ENCODE peak calls at places on chromosomes 6 and 20, in four cellular contexts. B, M, T and X are unnamed samples.

GRCh38 chr6:107080036-107080435 is 35.3 kb downstream of the BEND3 start:
- DNase-seq in B (no peak), M (no peak), T (no peak), X (peak)

GRCh38 chr20:48752963-48753362 is 74.8 kb downstream of the PREX1 start:
- DNase-seq in B (no peak), T (no peak), M (no peak), X (no peak)

GRCh38 chr6:106444777-106445507 is 84.4 kb downstream of the CRYBG1 start:
- DNase-seq in T (peak), M (peak), B (peak), X (no peak)

GRCh38 chr6:105301072-105301503 is 101.8 kb downstream of the PREP start:
- DNase-seq in M (no peak), B (no peak), T (no peak), X (no peak)

GRCh38 chr6:34247481-34248197 is 1.2 kb downstream of the SMIM29 start:
- DNase-seq in B (no peak), M (no peak), T (peak), X (no peak)

GRCh38 chr20:62501801-62502495 is 26.2 kb upstream of the GATA5 start:
- DNase-seq in B (peak), T (no peak), M (no peak), X (no peak)

GRCh38 chr6:119215309-119215708 is 134.3 kb downstream of the MAN1A1 start:
- DNase-seq in M (no peak), T (no peak), B (no peak), X (no peak)

GRCh38 chr20:34089655-34090324 is 22.3 kb downstream of the EIF2S2 start:
- DNase-seq in M (no peak), B (no peak), T (no peak), X (no peak)

GRCh38 chr6:135488023-135488422 is 9.5 kb downstream of the AHI1 start:
- DNase-seq in M (no peak), T (no peak), B (no peak), X (no peak)

GRCh38 chr6:50602191-50602810 is 111.0 kb upstream of the TFAP2D start:
- DNase-seq in T (peak), B (no peak), M (peak), X (no peak)

GRCh38 chr6:83884523-83884922 is 25.0 kb downstream of the CYB5R4 start:
- DNase-seq in M (peak), T (peak), B (peak), X (no peak)

GRCh38 chr20:23548408-23548807 is 19.9 kb downstream of the CST9L start:
- DNase-seq in T (no peak), M (no peak), B (no peak), X (no peak)

GRCh38 chr20:55386686-55387085 is 618.6 kb downstream of the CBLN4 start:
- DNase-seq in B (no peak), M (no peak), T (no peak), X (no peak)

GRCh38 chr6:125375013-125375412 is 73.2 kb upstream of the HDDC2 start:
- DNase-seq in B (no peak), T (no peak), M (no peak), X (no peak)

GRCh38 chr6:93829009-93829408 is 409.6 kb upstream of the EPHA7 start:
- DNase-seq in M (no peak), B (no peak), T (no peak), X (no peak)

GRCh38 chr6:84685983-84686584 is 78.3 kb downstream of the TBX18 start:
- DNase-seq in T (peak), M (peak), B (no peak), X (peak)

GRCh38 chr6:449057-449430 is 57.5 kb downstream of the IRF4 start:
- DNase-seq in T (no peak), M (no peak), B (no peak), X (no peak)

GRCh38 chr20:64113796-64114355 is 6.5 kb upstream of the NPBWR2 start:
- DNase-seq in M (peak), B (no peak), T (no peak), X (no peak)

GRCh38 chr20:1326031-1326930 is 2.7 kb downstream of the SDCBP2 start:
- DNase-seq in M (no peak), T (no peak), B (no peak), X (no peak)

GRCh38 chr6:104736545-104736944 is 123.2 kb downstream of the HACE1 start:
- DNase-seq in M (no peak), B (no peak), T (no peak), X (no peak)

GRCh38 chr6:121619013-121619412 is 183.6 kb downstream of the GJA1 start:
- DNase-seq in T (no peak), M (no peak), B (no peak), X (peak)

GRCh38 chr6:52994789-52995078 is 350 bp downstream of the GSTA4 start:
- DNase-seq in T (peak), B (no peak), M (peak), X (peak)

GRCh38 chr6:41939091-41939847 is 2.3 kb downstream of the CCND3 start:
- DNase-seq in B (no peak), T (peak), M (no peak), X (peak)
- TF ChIP-seq USF1 in B (no peak), T (no peak), M (no peak), X (no peak)

GRCh38 chr6:100175814-100176275 is 181.8 kb upstream of the MCHR2 start:
- DNase-seq in M (no peak), T (no peak), B (no peak), X (no peak)
- TF ChIP-seq USF1 in M (no peak), T (no peak), B (no peak), X (no peak)

DNA sequence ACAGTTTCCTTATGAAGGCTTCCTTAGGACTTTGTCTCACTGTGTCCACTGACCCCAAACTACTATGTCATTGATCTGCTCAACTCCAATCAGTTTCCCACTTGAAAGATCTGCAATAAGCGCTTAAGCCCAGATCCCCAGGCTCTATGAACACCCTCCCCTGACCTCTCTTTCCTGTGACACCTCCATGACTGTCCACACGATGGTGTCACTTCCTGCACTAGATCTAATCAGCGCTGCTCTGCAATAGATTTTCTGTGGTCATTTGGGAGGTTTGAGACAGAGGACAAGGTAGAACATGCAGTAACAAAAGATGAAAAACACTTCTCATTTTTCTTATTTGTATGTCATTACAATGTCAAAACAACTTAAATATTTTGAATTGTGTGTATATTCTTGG is 304.6 kb upstream of the AGPAT4 start:
- DNase-seq in M (no peak), T (no peak), B (no peak), X (no peak)
- TF ChIP-seq USF1 in M (no peak), T (no peak), B (no peak), X (no peak)

GRCh38 chr6:3346476-3346875 is 87.7 kb downstream of the PSMG4 start:
- DNase-seq in M (no peak), T (no peak), B (no peak), X (no peak)

GRCh38 chr6:3345836-3346235 is 87.1 kb downstream of the PSMG4 start:
- DNase-seq in B (no peak), M (no peak), T (no peak), X (no peak)

GRCh38 chr6:3347826-3348225 is 89.1 kb downstream of the PSMG4 start:
- DNase-seq in B (no peak), T (peak), M (no peak), X (no peak)

GRCh38 chr6:3348821-3349220 is 90.1 kb downstream of the PSMG4 start:
- DNase-seq in B (no peak), T (no peak), M (no peak), X (no peak)

GRCh38 chr6:3347237-3347636 is 88.5 kb downstream of the PSMG4 start:
- DNase-seq in T (peak), M (no peak), B (no peak), X (no peak)
- TF ChIP-seq USF1 in T (no peak), M (no peak), B (no peak), X (no peak)

DNA sequence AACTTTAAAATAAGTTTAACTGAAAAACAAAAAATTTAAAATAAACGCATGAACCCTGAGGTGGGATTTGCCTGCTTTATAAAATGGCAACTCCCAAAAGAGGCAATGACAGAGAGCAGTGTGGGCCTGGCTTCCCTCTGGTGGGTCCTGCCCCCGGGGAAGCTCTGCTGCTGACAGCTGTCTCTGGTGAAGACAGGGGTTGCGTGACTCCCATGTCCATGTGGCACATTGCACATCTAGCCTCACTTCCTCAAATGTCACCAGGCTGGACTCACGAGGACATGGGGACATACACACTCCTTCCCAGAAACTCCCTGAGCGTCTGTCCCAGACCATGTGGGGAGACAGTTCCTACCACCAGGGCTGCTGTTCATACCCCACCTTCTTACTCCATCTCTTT is 66.2 kb downstream of the ABHD12 start:
- DNase-seq in B (no peak), M (no peak), T (no peak), X (no peak)
- TF ChIP-seq USF1 in B (no peak), M (no peak), T (no peak), X (no peak)

GRCh38 chr6:6825986-6826901 is 237.7 kb downstream of the LY86 start:
- DNase-seq in M (peak), B (peak), T (no peak), X (no peak)
- TF ChIP-seq USF1 in M (no peak), B (no peak), T (peak), X (no peak)

GRCh38 chr6:88517737-88518136 is 351.6 kb upstream of the CNR1 start:
- DNase-seq in B (no peak), T (no peak), M (no peak), X (no peak)

GRCh38 chr6:88519227-88520019 is 353.3 kb upstream of the CNR1 start:
- DNase-seq in B (no peak), T (no peak), M (no peak), X (no peak)

GRCh38 chr6:88520020-88520338 is 353.8 kb upstream of the CNR1 start:
- DNase-seq in T (no peak), M (no peak), B (no peak), X (no peak)

DNA sequence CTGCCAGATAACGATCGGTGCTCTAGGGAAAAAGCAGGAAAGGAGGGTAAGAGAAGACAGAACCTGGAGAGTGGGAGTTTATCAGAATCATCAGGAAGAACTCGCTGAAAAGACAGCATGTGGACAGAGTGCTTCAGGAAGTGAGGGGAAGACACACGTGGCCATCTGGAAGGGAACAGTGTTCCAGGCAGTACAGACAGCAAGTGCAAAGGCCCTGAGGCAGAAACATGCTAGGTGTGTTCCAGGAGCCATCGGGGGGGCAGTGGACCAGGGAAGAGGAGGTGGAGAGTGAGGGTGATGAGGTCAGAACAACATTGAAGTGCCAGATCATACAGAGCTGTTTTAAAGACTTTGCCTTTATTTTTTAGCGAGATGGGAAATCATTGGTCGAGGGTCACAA is 354.3 kb upstream of the CNR1 start:
- DNase-seq in M (peak), T (no peak), B (no peak), X (no peak)
- TF ChIP-seq USF1 in M (no peak), T (no peak), B (no peak), X (no peak)

GRCh38 chr20:51678041-51678697 is 90.0 kb downstream of the ATP9A start:
- DNase-seq in M (peak), T (no peak), B (no peak), X (no peak)
- TF ChIP-seq USF1 in M (no peak), T (no peak), B (no peak), X (no peak)

DNA sequence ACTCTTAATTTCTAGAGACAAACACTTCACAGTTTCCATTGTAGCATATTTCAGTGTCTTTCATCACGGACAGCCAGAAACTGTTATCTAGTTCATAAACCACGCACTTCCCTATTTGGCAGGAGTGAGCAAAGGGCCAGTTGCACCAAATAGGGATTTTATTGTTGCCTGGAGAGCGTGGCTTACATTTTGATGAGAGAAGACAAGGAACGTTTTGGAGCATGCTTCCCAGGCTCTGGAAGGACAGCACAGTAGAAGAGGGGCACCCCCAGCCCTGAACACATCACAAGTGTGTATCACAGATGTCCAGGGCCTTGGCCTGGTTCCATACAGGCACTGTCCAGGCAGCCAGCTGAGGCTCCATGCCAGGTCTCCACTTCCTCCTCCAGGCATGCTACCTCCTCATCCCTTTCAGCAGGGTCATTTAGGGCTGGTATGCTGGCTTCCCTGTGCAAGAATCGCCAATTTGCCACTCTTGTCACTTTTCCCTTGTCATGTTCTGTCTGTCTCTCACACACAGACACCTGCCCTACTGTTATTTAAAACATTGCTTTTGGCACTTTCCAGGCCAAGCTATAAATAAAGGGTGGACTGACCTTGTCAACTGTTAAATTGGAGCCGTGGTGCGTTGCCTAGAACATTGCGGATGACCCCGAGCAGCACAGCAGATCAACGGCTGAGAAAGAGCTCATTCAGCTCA is 235.0 kb upstream of the GMDS start:
- DNase-seq in M (no peak), T (no peak), B (no peak), X (no peak)
- TF ChIP-seq USF1 in M (no peak), T (no peak), B (no peak), X (no peak)

DNA sequence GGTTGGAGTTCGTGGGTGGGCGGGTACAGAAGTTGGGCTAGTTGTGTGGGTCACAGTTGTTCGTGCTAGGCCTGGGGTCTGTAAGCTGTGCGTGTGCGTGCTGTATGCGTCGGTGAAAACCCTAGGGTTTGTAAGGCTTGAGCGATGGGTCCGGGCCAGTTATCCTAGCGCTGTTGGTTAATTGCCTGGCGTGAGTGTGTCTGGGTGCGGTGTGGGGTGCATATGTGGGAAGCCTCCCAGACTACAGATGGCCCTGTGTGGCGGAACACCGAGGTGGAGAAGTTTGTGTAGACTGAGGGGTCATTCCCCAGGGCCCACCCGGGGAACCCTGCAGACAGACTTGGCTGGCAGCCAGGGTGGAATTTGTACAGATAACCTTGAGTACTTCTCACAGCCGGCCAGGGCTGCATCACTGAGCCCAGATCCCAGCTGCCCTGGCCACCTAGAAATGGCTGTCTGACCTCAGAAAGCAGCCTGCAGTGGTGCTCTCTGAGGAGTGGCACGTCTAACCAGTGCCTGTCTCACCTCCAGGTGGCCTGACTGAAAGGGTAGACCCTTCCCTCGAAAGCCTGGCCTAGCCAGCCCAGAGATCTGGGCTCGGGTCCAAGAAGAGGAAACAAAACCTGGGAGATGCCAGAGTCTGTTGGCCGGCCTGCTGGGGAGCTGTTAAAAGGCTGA is 1.8 kb downstream of the TGIF2 start:
- DNase-seq in M (peak), T (peak), B (no peak), X (peak)
- TF ChIP-seq USF1 in M (no peak), T (no peak), B (no peak), X (no peak)